ENCODE peak calls at places on chromosome 16, in ten cellular contexts. I is PC-3, S is spleen, Z is left ventricle myocardium inferior, A is transverse colon, N is stomach, E is ascending aorta, G is esophagus squamous epithelium, X is neural progenitor cell, B is sigmoid colon. D is an unnamed sample.

GRCh38 chr16:28163699-28164584 is 47.8 kb downstream of the XPO6 start:
- DNase-seq in G (no peak), A (no peak), Z (no peak), E (no peak), N (no peak), X (no peak), S (peak; percentile 73), B (no peak), I (no peak), D (no peak)

GRCh38 chr16:65994305-65994704 is 372.2 kb upstream of the CDH5 start:
- DNase-seq in A (no peak), G (no peak), N (no peak), I (no peak), E (no peak), X (no peak), Z (no peak), S (no peak), B (no peak), D (no peak)

GRCh38 chr16:12677472-12677871 is 126.2 kb downstream of the CPPED1 start:
- DNase-seq in A (no peak), E (no peak), Z (no peak), S (no peak), G (no peak), B (no peak), I (no peak), N (no peak), X (no peak), D (no peak)

GRCh38 chr16:85153656-85154091 is 41.4 kb upstream of the CIBAR2 start:
- DNase-seq in S (no peak), G (no peak), Z (peak; percentile 78), E (no peak), B (no peak), A (no peak), X (no peak), I (no peak), N (no peak), D (no peak)

GRCh38 chr16:65098916-65099315 is 22.9 kb downstream of the CDH11 start:
- DNase-seq in B (no peak), Z (no peak), S (no peak), E (no peak), N (no peak), X (no peak), A (no peak), G (no peak), I (no peak), D (no peak)

GRCh38 chr16:19008245-19008644 is 24.5 kb downstream of the TMC7 start:
- DNase-seq in E (no peak), S (peak; percentile 31), I (peak; percentile 50), G (no peak), A (no peak), Z (no peak), X (peak; percentile 25), N (no peak), B (no peak), D (peak; percentile 80)

GRCh38 chr16:9225527-9226316 is 134.3 kb downstream of the HAPSTR1 start:
- DNase-seq in G (no peak), Z (no peak), N (no peak), X (peak; percentile 62), B (peak; percentile 30), A (no peak), I (peak; percentile 6), S (no peak), E (no peak), D (no peak)

GRCh38 chr16:77221482-77221881 is 22.3 kb downstream of the SYCE1L start:
- DNase-seq in I (no peak), A (no peak), N (no peak), Z (no peak), G (no peak), X (no peak), B (no peak), E (no peak), S (no peak), D (no peak)

GRCh38 chr16:19997264-19997663 is 76.4 kb downstream of the GPR139 start:
- DNase-seq in A (no peak), S (no peak), X (no peak), E (no peak), I (no peak), G (no peak), N (no peak), Z (no peak), B (no peak), D (no peak)

GRCh38 chr16:8717892-8718400 is 43.5 kb downstream of the ABAT start:
- DNase-seq in I (no peak), Z (no peak), X (no peak), A (no peak), B (no peak), S (no peak), N (no peak), E (no peak), G (no peak), D (no peak)

GRCh38 chr16:3029499-3030127 is 5.8 kb downstream of the THOC6 start:
- DNase-seq in A (no peak), G (no peak), I (no peak), Z (no peak), E (no peak), B (no peak), S (peak; percentile 86), N (no peak), X (no peak), D (no peak)

GRCh38 chr16:77211880-77212735 is 12.9 kb downstream of the SYCE1L start:
- DNase-seq in G (no peak), B (no peak), Z (peak; percentile 38), A (peak; percentile 73), X (peak; percentile 83), N (peak; percentile 47), S (peak; percentile 93), I (peak; percentile 61), E (peak; percentile 70), D (peak; percentile 78)

GRCh38 chr16:84281077-84281476 is 13.6 kb upstream of the WFDC1 start:
- DNase-seq in Z (no peak), N (no peak), B (no peak), S (no peak), E (no peak), X (peak; percentile 36), G (no peak), I (peak; percentile 8), A (no peak), D (no peak)

GRCh38 chr16:86396918-86397317 is 113.4 kb upstream of the FOXF1 start:
- DNase-seq in N (no peak), B (peak; percentile 95), A (peak; percentile 53), X (no peak), E (no peak), G (no peak), I (peak; percentile 37), S (no peak), Z (no peak), D (no peak)

GRCh38 chr16:12215302-12216105 is 239.0 kb downstream of the SNX29 start:
- DNase-seq in X (peak; percentile 71), S (no peak), Z (no peak), B (no peak), G (no peak), N (no peak), I (no peak), E (no peak), A (no peak), D (no peak)

GRCh38 chr16:58499615-58500328 is at the start of gene NDRG4:
- DNase-seq in I (peak; percentile 86), A (peak; percentile 40), G (no peak), Z (no peak), S (peak; percentile 83), N (peak; percentile 49), B (peak; percentile 75), X (peak; percentile 91), E (peak; percentile 77), D (peak; percentile 80)

GRCh38 chr16:14399397-14400284 is 230.4 kb downstream of the PARN start:
- DNase-seq in Z (peak; percentile 33), N (no peak), I (peak; percentile 67), E (peak; percentile 90), X (peak; percentile 24), S (no peak), A (no peak), G (no peak), B (peak; percentile 79), D (no peak)

GRCh38 chr16:19645557-19645981 is 72.5 kb downstream of the KNOP1 start:
- DNase-seq in B (peak; percentile 93), G (no peak), I (no peak), X (no peak), S (no peak), A (peak; percentile 20), E (no peak), Z (peak; percentile 75), N (no peak), D (no peak)

GRCh38 chr16:11472410-11472809 is 114.3 kb downstream of the LITAF start:
- DNase-seq in I (no peak), S (no peak), G (no peak), E (no peak), A (no peak), N (no peak), B (no peak), X (no peak), Z (no peak), D (no peak)

GRCh38 chr16:87709677-87710076 is 56.1 kb downstream of the KLHDC4 start:
- DNase-seq in X (no peak), G (no peak), Z (no peak), N (no peak), A (no peak), I (no peak), S (no peak), E (no peak), B (no peak), D (peak; percentile 65)
- H3K36me3 ChIP-seq in X (no peaks in the 10 kb centered on the region), G (peaks cover 90% of the 10 kb centered on the region), Z (peaks cover 67% of the 10 kb centered on the region), N (peaks cover 24% of the 10 kb centered on the region), A (peaks cover 18% of the 10 kb centered on the region), I (no peaks in the 10 kb centered on the region), S (peaks cover 97% of the 10 kb centered on the region), E (peaks cover 24% of the 10 kb centered on the region), B (peaks cover 79% of the 10 kb centered on the region), D (peaks cover 14% of the 10 kb centered on the region)

DNA sequence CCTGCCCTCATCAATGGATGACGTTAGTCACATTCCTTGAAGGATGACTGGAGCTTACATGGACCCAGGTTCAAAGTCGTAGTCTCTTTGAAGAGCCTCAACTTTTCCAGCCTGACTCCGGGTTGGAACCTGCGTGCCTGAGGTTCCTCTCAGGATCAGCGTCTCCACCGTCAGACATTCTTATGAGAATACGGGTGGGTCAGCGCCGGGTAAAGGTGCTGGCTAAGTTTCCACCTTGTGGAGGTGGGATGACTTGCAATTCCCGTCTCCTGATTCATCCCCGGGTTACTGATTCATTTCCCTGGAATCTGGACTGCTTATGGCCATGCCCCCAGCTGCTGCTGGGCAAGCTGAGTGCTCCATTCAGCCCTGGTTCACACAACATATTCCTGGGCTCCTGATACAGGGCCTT is 38.9 kb upstream of the CMIP start:
- DNase-seq in X (no peak), S (no peak), E (no peak), Z (no peak), B (peak; percentile 36), I (peak; percentile 96), A (no peak), G (no peak), N (peak; percentile 44), D (peak; percentile 92)
- TF ChIP-seq CTCF in X (no peak), S (no peak), E (no peak), Z (no peak), B (no peak), I (no peak), A (no peak), G (no peak), N (no peak), D (peak; percentile 33)

GRCh38 chr16:89106533-89107208 is 13.0 kb downstream of the ACSF3 start:
- DNase-seq in S (no peak), N (no peak), E (peak; percentile 57), B (no peak), A (no peak), Z (no peak), G (no peak), I (no peak), X (no peak), D (peak; percentile 34)
- H3K36me3 ChIP-seq in S (peaks cover 96% of the 10 kb centered on the region), N (peaks cover 47% of the 10 kb centered on the region), E (peaks cover 55% of the 10 kb centered on the region), B (peaks cover 78% of the 10 kb centered on the region), A (peaks cover 20% of the 10 kb centered on the region), Z (peaks cover 78% of the 10 kb centered on the region), G (peaks cover 84% of the 10 kb centered on the region), I (no peaks in the 10 kb centered on the region), X (no peaks in the 10 kb centered on the region), D (peaks cover 51% of the 10 kb centered on the region)

GRCh38 chr16:89166696-89167424 is 4.7 kb upstream of the CDH15 start:
- DNase-seq in G (no peak), B (no peak), E (no peak), I (no peak), S (no peak), X (no peak), Z (no peak), N (no peak), A (no peak), D (no peak)
- TF ChIP-seq CTCF in G (no peak), B (no peak), E (no peak), I (no peak), S (no peak), X (no peak), Z (no peak), N (no peak), A (no peak), D (no peak)